ENCODE peak calls at places on chromosomes 5 and 9, in eight cellular contexts. V, T, H, S, Y, Q, P and G are unnamed samples.

GRCh38 chr5:59038169-59039002 is 455.5 kb downstream of the RAB3C start:
- DNase-seq in Q (no peak), P (no peak), V (peak), T (no peak), S (no peak), Y (no peak), H (no peak), G (peak)

GRCh38 chr5:124414973-124415372 is 331.5 kb downstream of the ZNF608 start:
- DNase-seq in V (no peak), P (no peak), H (no peak), Q (no peak), Y (no peak), T (no peak), S (no peak), G (no peak)

GRCh38 chr5:94153736-94154450 is 412.5 kb upstream of the POU5F2 start:
- DNase-seq in P (no peak), Q (no peak), H (no peak), T (no peak), Y (no peak), V (no peak), S (no peak), G (no peak)

GRCh38 chr5:96017951-96018350 is 56.3 kb upstream of the ELL2 start:
- DNase-seq in V (no peak), H (no peak), T (no peak), Q (no peak), S (no peak), P (no peak), Y (no peak), G (no peak)

GRCh38 chr5:14834584-14835540 is 36.7 kb downstream of the ANKH start:
- DNase-seq in P (no peak), S (no peak), V (no peak), Q (no peak), Y (no peak), T (no peak), H (no peak), G (no peak)

GRCh38 chr9:114499528-114499927 is 5.7 kb downstream of the WHRN start:
- DNase-seq in T (no peak), V (no peak), S (peak), P (no peak), Y (no peak), H (no peak), Q (no peak), G (no peak)

GRCh38 chr5:137350791-137351190 is 148.3 kb downstream of the SPOCK1 start:
- DNase-seq in Y (no peak), H (no peak), V (no peak), P (no peak), T (no peak), Q (no peak), S (no peak), G (no peak)

GRCh38 chr5:38339446-38339845 is 81.1 kb downstream of the EGFLAM start:
- DNase-seq in Y (no peak), P (no peak), V (no peak), S (no peak), H (no peak), T (no peak), Q (no peak), G (no peak)

GRCh38 chr5:127696688-127697087 is 6.5 kb upstream of the CCDC192 start:
- DNase-seq in P (no peak), S (no peak), Y (no peak), T (no peak), H (no peak), Q (no peak), V (no peak), G (no peak)

GRCh38 chr5:168020522-168021294 is 270.7 kb upstream of the WWC1 start:
- DNase-seq in V (peak), H (no peak), P (no peak), Y (no peak), S (no peak), T (peak), Q (no peak), G (no peak)

GRCh38 chr5:50727149-50727496 is 60.7 kb downstream of the PARP8 start:
- DNase-seq in V (no peak), Q (no peak), P (no peak), Y (no peak), S (no peak), H (no peak), T (peak), G (no peak)

GRCh38 chr5:179256229-179257189 is 88.8 kb downstream of the ADAMTS2 start:
- DNase-seq in H (no peak), S (no peak), T (no peak), Y (no peak), Q (no peak), P (no peak), V (no peak), G (no peak)

GRCh38 chr5:137754961-137755762 is 999 bp upstream of the HNRNPA0 start:
- DNase-seq in H (no peak), V (no peak), P (no peak), T (no peak), Q (no peak), Y (no peak), S (no peak), G (no peak)

GRCh38 chr5:150660108-150660831 is 781 bp upstream of the MYOZ3 start:
- DNase-seq in Y (no peak), T (no peak), H (no peak), Q (no peak), P (no peak), S (no peak), V (no peak), G (no peak)

GRCh38 chr5:137122558-137122957 is 376.6 kb downstream of the SPOCK1 start:
- DNase-seq in V (no peak), Y (no peak), Q (no peak), P (no peak), S (no peak), T (no peak), H (no peak), G (no peak)

GRCh38 chr9:137236238-137236935 is 4.7 kb upstream of the TUBB4B start:
- DNase-seq in V (peak), P (peak), Q (peak), H (peak), Y (peak), S (peak), T (peak), G (peak)

GRCh38 chr5:150434502-150434901 is 15.0 kb downstream of the RPS14 start:
- DNase-seq in S (no peak), P (no peak), T (no peak), Y (no peak), H (no peak), V (no peak), Q (no peak), G (no peak)

GRCh38 chr5:179795049-179795862 is 1.5 kb downstream of the LTC4S start:
- DNase-seq in H (no peak), T (no peak), Y (no peak), Q (peak), P (no peak), S (no peak), V (peak), G (no peak)

GRCh38 chr9:21395778-21396717 is 10.8 kb upstream of the IFNA2 start:
- DNase-seq in V (peak), T (peak), S (peak), Q (peak), Y (peak), H (peak), P (peak), G (peak)

GRCh38 chr5:45796959-45797553 is 100.9 kb upstream of the HCN1 start:
- DNase-seq in H (no peak), S (no peak), T (no peak), Y (no peak), P (no peak), V (no peak), Q (no peak), G (no peak)

GRCh38 chr9:10208691-10209069 is 404.1 kb downstream of the PTPRD start:
- DNase-seq in Q (no peak), S (no peak), Y (no peak), H (no peak), V (no peak), P (no peak), T (no peak), G (no peak)

GRCh38 chr5:53560028-53560427 is 411 bp upstream of the NDUFS4 start:
- DNase-seq in Q (no peak), V (no peak), Y (no peak), P (no peak), H (no peak), S (no peak), T (no peak), G (no peak)

GRCh38 chr9:36194326-36195000 is 3.7 kb downstream of the CLTA start:
- DNase-seq in P (no peak), V (no peak), Q (no peak), T (no peak), H (no peak), Y (no peak), S (no peak), G (no peak)

GRCh38 chr9:123825337-123825736 is 104.6 kb downstream of the DENND1A start:
- DNase-seq in Q (no peak), T (no peak), S (no peak), P (no peak), H (no peak), V (no peak), Y (no peak), G (no peak)

GRCh38 chr5:131994533-131995226 is 16.8 kb downstream of the ACSL6 start:
- DNase-seq in Y (no peak), V (no peak), H (no peak), S (no peak), P (no peak), Q (no peak), T (no peak), G (no peak)

GRCh38 chr5:10669983-10670382 is 91.1 kb downstream of the DAP start:
- DNase-seq in Y (no peak), P (no peak), T (no peak), H (no peak), S (no peak), V (no peak), Q (no peak), G (no peak)

GRCh38 chr5:149959406-149960236 is 937 bp upstream of the SLC26A2 start:
- DNase-seq in Y (peak), H (peak), V (peak), Q (peak), T (no peak), S (no peak), P (peak), G (no peak)